ENCODE peak calls at places on chromosomes 16 and 17, in five cellular contexts. R is HAP-1, B is mucosa of descending colon, G is ascending aorta, N is GM23248. Q is an unnamed sample.
A peak's percentile ranks its signal among the peaks of the same experiment; 100 is the strongest.

GRCh38 chr17:71793550-71793949 is 327.3 kb upstream of the SOX9 start:
- DNase-seq in R (no peak), G (no peak), N (peak; percentile 23), B (no peak), Q (no peak)

GRCh38 chr17:72988451-72988850 is 104.0 kb downstream of the SLC39A11 start:
- DNase-seq in R (no peak), G (no peak), B (no peak), N (no peak), Q (no peak)

GRCh38 chr17:37110012-37110701 is 161.4 kb downstream of the AATF start:
- DNase-seq in B (no peak), G (no peak), R (peak; percentile 87), N (no peak), Q (no peak)

GRCh38 chr17:77491921-77492445 is 351.2 kb downstream of the SEC14L1 start:
- DNase-seq in N (no peak), G (no peak), B (no peak), R (no peak), Q (no peak)

GRCh38 chr16:78926723-78927200 is 673.8 kb downstream of the MAF start:
- DNase-seq in N (no peak), R (no peak), B (no peak), G (no peak), Q (no peak)

GRCh38 chr16:86497551-86498021 is 12.7 kb upstream of the FOXF1 start:
- DNase-seq in N (no peak), G (no peak), R (no peak), B (no peak), Q (no peak)

GRCh38 chr16:89629827-89630610 is 16.6 kb downstream of the DPEP1 start:
- DNase-seq in R (no peak), G (no peak), N (no peak), B (no peak), Q (no peak)

GRCh38 chr17:77831497-77832179 is 126.9 kb upstream of the TNRC6C start:
- DNase-seq in G (peak; percentile 86), N (peak; percentile 91), R (no peak), B (peak; percentile 26), Q (peak; percentile 58)

GRCh38 chr16:54938351-54939346 is 8.0 kb downstream of the IRX5 start:
- DNase-seq in G (no peak), R (no peak), N (peak; percentile 73), B (no peak), Q (peak; percentile 47)
- H3K4me3 ChIP-seq in G (peak overlapping the region; percentile 63), R (no peak overlapping the region), N (peak overlapping the region; percentile 87), B (no peak overlapping the region), Q (no peak overlapping the region)

GRCh38 chr17:57125866-57126265 is 40.8 kb downstream of the AKAP1 start:
- DNase-seq in N (no peak), B (no peak), G (no peak), R (no peak), Q (no peak)
- H3K36me3 ChIP-seq in N (no peaks in the 10 kb centered on the region), B (no peaks in the 10 kb centered on the region), G (peaks cover 30% of the 10 kb centered on the region), R (peaks cover 17% of the 10 kb centered on the region), Q (peaks cover 3% of the 10 kb centered on the region)

GRCh38 chr17:67514998-67515397 is 137.9 kb downstream of the PITPNC1 start:
- DNase-seq in B (no peak), R (no peak), N (no peak), G (no peak), Q (no peak)
- H3K4me3 ChIP-seq in B (no peak overlapping the region), R (no peak overlapping the region), N (no peak overlapping the region), G (no peak overlapping the region), Q (no peak overlapping the region)

GRCh38 chr17:82084373-82085030 is 13.5 kb downstream of the FASN start:
- DNase-seq in R (no peak), G (no peak), B (no peak), N (no peak), Q (no peak)
- H3K36me3 ChIP-seq in R (peaks cover 96% of the 10 kb centered on the region), G (peaks cover 93% of the 10 kb centered on the region), B (peaks cover 32% of the 10 kb centered on the region), N (no peaks in the 10 kb centered on the region), Q (peaks cover 99% of the 10 kb centered on the region)